ENCODE peak calls at places on chromosomes 1 and 21, in six cellular contexts. C, A, M, G, V and T are unnamed samples.
A peak's percentile ranks its signal among the peaks of the same experiment; 100 is the strongest.

GRCh38 chr1:34405266-34405959 is 228.7 kb downstream of the C1orf94 start:
- DNase-seq in C (no peak), A (no peak), M (no peak), G (no peak), V (no peak), T (no peak)

GRCh38 chr1:101438359-101438758 is 201.5 kb downstream of the S1PR1 start:
- DNase-seq in C (no peak), A (no peak), M (no peak), G (no peak), V (no peak), T (no peak)

GRCh38 chr1:116717318-116717717 is 36.9 kb upstream of the CD2 start:
- DNase-seq in C (no peak), A (no peak), M (no peak), G (no peak), V (no peak), T (no peak)

GRCh38 chr21:35697321-35697808 is 363.0 kb downstream of the SETD4 start:
- DNase-seq in C (peak; percentile 46), A (peak; percentile 83), M (peak; percentile 75), G (no peak), V (no peak), T (no peak)

GRCh38 chr1:116260621-116261020 is 112.4 kb upstream of the ATP1A1 start:
- DNase-seq in C (no peak), A (no peak), M (no peak), G (no peak), V (no peak), T (no peak)

GRCh38 chr1:84272401-84272800 is 29.1 kb upstream of the SAMD13 start:
- DNase-seq in C (no peak), A (no peak), M (no peak), G (no peak), V (no peak), T (no peak)

GRCh38 chr1:153956997-153957715 is 1.3 kb downstream of the CRTC2 start:
- DNase-seq in C (no peak), A (no peak), M (no peak), G (no peak), V (no peak), T (no peak)

GRCh38 chr1:182391362-182392044 is at the start of gene GLUL:
- DNase-seq in C (peak; percentile 89), A (peak; percentile 98), M (peak; percentile 97), G (peak; percentile 83), V (peak; percentile 97), T (peak; percentile 39)

GRCh38 chr21:17726047-17726446 is 93.1 kb downstream of the C21orf91 start:
- DNase-seq in C (no peak), A (no peak), M (no peak), G (no peak), V (peak; percentile 22), T (no peak)

DNA sequence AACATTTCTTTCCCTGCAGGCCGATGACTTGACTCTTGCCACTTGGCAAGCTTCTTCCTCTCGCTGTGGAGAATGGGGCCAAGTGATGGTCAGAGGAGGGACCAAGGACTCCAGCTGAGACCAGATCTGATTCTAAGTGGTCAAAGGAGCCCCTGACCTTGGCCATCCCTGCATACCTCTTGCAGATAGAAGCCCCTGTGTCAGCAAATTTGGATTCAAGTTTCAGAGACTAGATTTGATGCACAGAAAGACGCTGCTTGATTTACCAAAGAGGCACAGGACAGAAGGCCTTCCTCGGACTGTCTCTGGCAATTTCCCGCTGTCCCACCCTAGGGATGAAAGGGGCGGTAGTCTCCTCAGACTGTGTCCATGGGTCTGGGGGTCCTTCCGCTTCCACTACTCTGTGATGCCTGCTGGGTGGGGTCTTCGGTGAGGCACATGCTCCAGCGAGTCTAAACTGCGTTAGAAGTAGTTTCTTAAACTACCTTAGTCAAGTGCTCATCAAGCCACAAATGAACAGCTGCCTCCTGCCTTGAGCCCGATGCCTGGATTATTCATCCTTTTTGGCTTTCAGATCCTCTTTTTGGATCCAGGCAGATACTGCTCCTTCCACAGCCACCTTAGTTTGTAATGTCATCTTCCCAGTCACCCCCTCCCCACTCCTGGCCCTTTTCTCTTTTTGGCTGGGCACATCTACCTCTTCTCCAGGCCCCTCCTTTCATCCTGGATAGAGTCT is 31.8 kb upstream of the RBM15 start:
- DNase-seq in C (peak; percentile 56), A (no peak), M (no peak), G (no peak), V (no peak), T (no peak)
- H3K4me1 ChIP-seq in C (peaks cover 15% of the 10 kb centered on the region), A (peaks cover 3% of the 10 kb centered on the region), M (no peaks in the 10 kb centered on the region), G (no peaks in the 10 kb centered on the region), V (peaks cover 2% of the 10 kb centered on the region), T (no peaks in the 10 kb centered on the region)

GRCh38 chr21:33932731-33933130 is 17.1 kb upstream of the ATP5PO start:
- DNase-seq in C (no peak), A (no peak), M (no peak), G (no peak), V (no peak), T (no peak)
- H3K4me1 ChIP-seq in C (peaks cover 2% of the 10 kb centered on the region), A (no peaks in the 10 kb centered on the region), M (peaks cover 5% of the 10 kb centered on the region), G (peaks cover 57% of the 10 kb centered on the region), V (peaks cover 2% of the 10 kb centered on the region), T (peaks cover 54% of the 10 kb centered on the region)

GRCh38 chr1:185529673-185530072 is 204.5 kb upstream of the HMCN1 start:
- DNase-seq in C (no peak), A (no peak), M (no peak), G (no peak), V (no peak), T (no peak)

GRCh38 chr1:185531838-185532237 is 202.4 kb upstream of the HMCN1 start:
- DNase-seq in C (no peak), A (no peak), M (no peak), G (no peak), V (no peak), T (no peak)

GRCh38 chr1:185526318-185527307 is 207.6 kb upstream of the HMCN1 start:
- DNase-seq in C (no peak), A (no peak), M (no peak), G (no peak), V (no peak), T (no peak)

GRCh38 chr1:185530215-185530614 is 204.0 kb upstream of the HMCN1 start:
- DNase-seq in C (no peak), A (no peak), M (no peak), G (no peak), V (no peak), T (no peak)

GRCh38 chr1:185528084-185528656 is 206.0 kb upstream of the HMCN1 start:
- DNase-seq in C (no peak), A (no peak), M (no peak), G (no peak), V (no peak), T (no peak)
- H3K4me1 ChIP-seq in C (no peaks in the 10 kb centered on the region), A (no peaks in the 10 kb centered on the region), M (no peaks in the 10 kb centered on the region), G (no peaks in the 10 kb centered on the region), V (no peaks in the 10 kb centered on the region), T (no peaks in the 10 kb centered on the region)

GRCh38 chr1:203621559-203622130 is 5.0 kb upstream of the ATP2B4 start:
- DNase-seq in C (peak; percentile 31), A (no peak), M (no peak), G (no peak), V (no peak), T (no peak)
- H3K4me1 ChIP-seq in C (peaks cover 4% of the 10 kb centered on the region), A (peaks cover 13% of the 10 kb centered on the region), M (peaks cover 4% of the 10 kb centered on the region), G (peaks cover 9% of the 10 kb centered on the region), V (peaks cover 14% of the 10 kb centered on the region), T (peaks cover 13% of the 10 kb centered on the region)

GRCh38 chr1:235009074-235009473 is 119.6 kb downstream of the TOMM20 start:
- DNase-seq in C (no peak), A (no peak), M (no peak), G (no peak), V (no peak), T (no peak)
- H3K4me1 ChIP-seq in C (peaks cover 11% of the 10 kb centered on the region), A (no peaks in the 10 kb centered on the region), M (no peaks in the 10 kb centered on the region), G (peaks cover 23% of the 10 kb centered on the region), V (no peaks in the 10 kb centered on the region), T (peaks cover 34% of the 10 kb centered on the region)

GRCh38 chr1:14260480-14260879 is 338.0 kb upstream of the KAZN start:
- DNase-seq in C (no peak), A (no peak), M (no peak), G (no peak), V (no peak), T (no peak)

GRCh38 chr1:14254184-14254583 is 344.3 kb upstream of the KAZN start:
- DNase-seq in C (no peak), A (no peak), M (no peak), G (no peak), V (no peak), T (no peak)

GRCh38 chr1:14259191-14259757 is 339.2 kb upstream of the KAZN start:
- DNase-seq in C (no peak), A (peak; percentile 86), M (peak; percentile 93), G (no peak), V (no peak), T (no peak)

GRCh38 chr1:14255231-14255630 is 343.3 kb upstream of the KAZN start:
- DNase-seq in C (no peak), A (no peak), M (no peak), G (no peak), V (no peak), T (no peak)

DNA sequence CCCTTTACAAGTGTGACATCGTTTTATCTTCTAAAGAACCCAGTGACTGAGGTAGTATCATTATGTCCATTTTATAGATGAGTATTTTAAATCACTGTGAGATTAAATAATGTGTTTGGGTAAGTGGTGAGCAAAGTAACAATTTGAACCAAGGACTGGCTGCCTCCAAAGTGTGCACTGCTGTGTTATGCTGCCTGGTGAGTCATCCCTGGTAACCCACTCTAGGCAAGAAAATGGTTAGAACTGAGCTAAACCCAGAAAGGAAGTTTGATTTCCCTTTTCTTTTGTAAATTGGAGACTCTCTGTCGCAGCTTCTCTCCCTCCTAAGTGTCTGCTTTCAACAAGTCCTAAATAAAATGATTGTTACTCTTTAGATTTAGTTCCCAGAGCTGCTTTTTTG is 342.8 kb upstream of the KAZN start:
- DNase-seq in C (peak; percentile 51), A (no peak), M (no peak), G (no peak), V (no peak), T (no peak)
- H3K4me1 ChIP-seq in C (no peaks in the 10 kb centered on the region), A (no peaks in the 10 kb centered on the region), M (no peaks in the 10 kb centered on the region), G (no peaks in the 10 kb centered on the region), V (peaks cover 1% of the 10 kb centered on the region), T (no peaks in the 10 kb centered on the region)

DNA sequence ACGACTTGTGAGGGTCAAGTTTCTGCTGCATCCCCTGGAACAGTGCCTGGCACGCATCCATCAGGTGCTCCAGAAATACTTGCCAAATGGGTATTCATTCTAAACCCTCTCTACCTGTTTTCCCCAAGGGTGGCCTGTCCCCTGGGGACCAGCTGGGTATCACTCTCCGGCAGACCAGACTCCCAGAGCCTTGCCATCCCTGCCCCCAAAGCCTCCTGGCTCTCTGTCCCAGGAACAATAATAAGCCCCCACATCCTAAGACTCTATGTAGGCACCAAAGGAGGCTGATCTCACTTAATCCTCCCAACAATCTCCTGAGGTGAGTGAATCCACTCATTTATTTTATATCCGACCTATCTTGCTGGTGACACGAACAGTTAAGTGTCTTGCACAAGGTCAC is 96.7 kb downstream of the MRPL37 start:
- DNase-seq in C (no peak), A (no peak), M (no peak), G (no peak), V (no peak), T (no peak)
- H3K4me1 ChIP-seq in C (peaks cover 7% of the 10 kb centered on the region), A (peaks cover 32% of the 10 kb centered on the region), M (peaks cover 58% of the 10 kb centered on the region), G (peaks cover 7% of the 10 kb centered on the region), V (peaks cover 42% of the 10 kb centered on the region), T (peaks cover 12% of the 10 kb centered on the region)

DNA sequence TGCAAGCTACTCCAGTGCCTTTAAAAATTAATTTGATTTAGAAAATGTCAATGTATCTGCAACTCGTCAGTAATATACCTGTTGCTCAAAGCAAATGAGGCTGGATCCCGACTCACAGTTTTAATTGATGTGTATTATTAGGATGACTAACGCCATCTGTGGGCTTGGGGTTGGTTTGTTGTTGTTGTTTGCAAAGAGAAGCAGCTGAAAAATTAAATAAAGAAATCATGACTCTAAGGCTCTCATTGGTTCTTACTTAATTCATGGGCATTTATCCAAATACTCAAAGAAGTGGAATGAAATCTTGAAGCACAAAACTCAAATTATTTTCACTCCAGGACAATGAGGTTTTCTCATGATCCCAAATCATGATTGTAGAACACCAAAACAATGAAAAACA is 46.4 kb downstream of the SEC16B start:
- DNase-seq in C (no peak), A (no peak), M (no peak), G (no peak), V (no peak), T (no peak)
- H3K4me1 ChIP-seq in C (peaks cover 18% of the 10 kb centered on the region), A (no peaks in the 10 kb centered on the region), M (no peaks in the 10 kb centered on the region), G (no peaks in the 10 kb centered on the region), V (no peaks in the 10 kb centered on the region), T (no peaks in the 10 kb centered on the region)